ENCODE peak calls at places on chromosome 18, in five cellular contexts. V, R, D, Q and T are unnamed samples.

GRCh38 chr18:48037481-48038271 is 107.2 kb upstream of the SMAD2 start:
- DNase-seq in R (no peak), D (no peak), V (peak), Q (peak), T (peak)

GRCh38 chr18:15165048-15165447 is 417.1 kb downstream of the ANKRD30B start:
- DNase-seq in R (no peak), V (peak), D (no peak), Q (no peak), T (no peak)

GRCh38 chr18:25503567-25504081 is 151.7 kb upstream of the ZNF521 start:
- DNase-seq in R (peak), D (peak), Q (peak), V (peak), T (peak)

GRCh38 chr18:54020346-54020745 is 204.1 kb downstream of the MBD2 start:
- DNase-seq in R (no peak), V (no peak), Q (no peak), D (no peak), T (peak)

GRCh38 chr18:22005191-22005824 is 164.1 kb upstream of the GATA6 start:
- DNase-seq in D (no peak), V (no peak), Q (peak), R (no peak), T (peak)

GRCh38 chr18:61823595-61823994 is 69.2 kb downstream of the RNF152 start:
- DNase-seq in R (no peak), Q (no peak), D (no peak), V (no peak), T (no peak)

GRCh38 chr18:79798999-79799370 is 1.2 kb downstream of the KCNG2 start:
- DNase-seq in R (no peak), D (peak), Q (no peak), V (no peak), T (no peak)

GRCh38 chr18:53380063-53380639 is 844.3 kb downstream of the MBD2 start:
- DNase-seq in D (peak), Q (no peak), R (no peak), V (no peak), T (peak)

GRCh38 chr18:79962835-79963657 is 1.4 kb upstream of the HSBP1L1 start:
- DNase-seq in D (no peak), V (no peak), Q (no peak), R (no peak), T (no peak)

GRCh38 chr18:10834128-10834815 is 308.4 kb downstream of the NAPG start:
- DNase-seq in V (no peak), R (no peak), D (no peak), Q (no peak), T (no peak)

GRCh38 chr18:73124165-73124564 is 256.4 kb upstream of the NETO1 start:
- DNase-seq in V (no peak), D (no peak), R (peak), Q (no peak), T (peak)

GRCh38 chr18:6653880-6654279 is 75.6 kb upstream of the ARHGAP28 start:
- DNase-seq in R (no peak), D (no peak), Q (no peak), V (no peak), T (no peak)

GRCh38 chr18:65146615-65147014 is 604.2 kb upstream of the CDH7 start:
- DNase-seq in D (no peak), Q (no peak), V (no peak), R (no peak), T (no peak)

GRCh38 chr18:6561029-6561861 is 146.5 kb upstream of the L3MBTL4 start:
- DNase-seq in V (no peak), R (peak), D (peak), Q (peak), T (peak)

GRCh38 chr18:35389095-35389618 is 12.0 kb upstream of the ZNF396 start:
- DNase-seq in R (peak), D (peak), V (no peak), Q (no peak), T (peak)

GRCh38 chr18:62720766-62721613 is 5.6 kb downstream of the PHLPP1 start:
- DNase-seq in R (no peak), V (no peak), D (no peak), Q (no peak), T (no peak)

GRCh38 chr18:40017026-40017425 is 1938.0 kb upstream of the PIK3C3 start:
- DNase-seq in Q (no peak), V (no peak), R (no peak), D (no peak), T (no peak)

GRCh38 chr18:48265328-48265727 is 143.9 kb downstream of the ZBTB7C start:
- DNase-seq in Q (no peak), V (no peak), R (no peak), D (no peak), T (no peak)

GRCh38 chr18:39841133-39842041 is 2113.6 kb upstream of the PIK3C3 start:
- DNase-seq in R (peak), Q (peak), D (peak), V (no peak), T (peak)

GRCh38 chr18:8706545-8706980 is 1.2 kb downstream of the MTCL1 start:
- DNase-seq in R (no peak), D (no peak), Q (no peak), V (no peak), T (no peak)

GRCh38 chr18:45874501-45875184 is 49.2 kb downstream of the SIGLEC15 start:
- DNase-seq in D (no peak), R (no peak), Q (no peak), V (no peak), T (peak)

GRCh38 chr18:76450452-76450851 is 44.6 kb downstream of the ZNF516 start:
- DNase-seq in R (no peak), D (no peak), V (peak), Q (peak), T (no peak)

GRCh38 chr18:46061387-46061786 is 10.7 kb downstream of the PSTPIP2 start:
- DNase-seq in Q (no peak), R (no peak), V (no peak), D (no peak), T (no peak)

GRCh38 chr18:6219116-6219717 is 195.5 kb downstream of the L3MBTL4 start:
- DNase-seq in V (no peak), D (peak), Q (peak), R (peak), T (peak)

GRCh38 chr18:6434987-6435709 is 20.4 kb upstream of the L3MBTL4 start:
- DNase-seq in R (no peak), D (no peak), Q (no peak), V (no peak), T (no peak)

GRCh38 chr18:4455113-4455811 is at the start of gene DLGAP1:
- DNase-seq in D (peak), Q (peak), V (no peak), R (no peak), T (peak)

GRCh38 chr18:73556904-73557303 is 590.7 kb downstream of the FBXO15 start:
- DNase-seq in D (no peak), R (no peak), V (no peak), Q (no peak), T (no peak)

GRCh38 chr18:22439447-22439846 is 21.7 kb upstream of the CTAGE1 start:
- DNase-seq in V (no peak), Q (no peak), R (no peak), D (no peak), T (peak)

GRCh38 chr18:76859474-76860339 is 37.4 kb downstream of the ZNF236 start:
- DNase-seq in R (no peak), D (no peak), V (no peak), Q (no peak), T (no peak)

GRCh38 chr18:76459687-76460350 is 35.2 kb downstream of the ZNF516 start:
- DNase-seq in D (peak), R (peak), Q (peak), V (peak), T (peak)

GRCh38 chr18:41875094-41875780 is 79.8 kb upstream of the PIK3C3 start:
- DNase-seq in D (peak), V (no peak), Q (no peak), R (peak), T (peak)

GRCh38 chr18:7566587-7567486 is at the start of gene PTPRM:
- DNase-seq in D (peak), V (peak), R (peak), Q (peak), T (peak)

GRCh38 chr18:41771971-41772370 is 183.1 kb upstream of the PIK3C3 start:
- DNase-seq in Q (no peak), V (no peak), D (peak), R (no peak), T (no peak)

GRCh38 chr18:79935098-79935480 is 16.4 kb downstream of the SLC66A2 start:
- DNase-seq in V (peak), R (no peak), Q (no peak), D (no peak), T (no peak)

GRCh38 chr18:21129586-21130216 is 18.1 kb upstream of the ROCK1 start:
- DNase-seq in Q (no peak), D (no peak), R (peak), V (no peak), T (peak)

GRCh38 chr18:78722391-78722790 is 257.2 kb upstream of the SALL3 start:
- DNase-seq in D (no peak), V (no peak), R (no peak), Q (no peak), T (no peak)

GRCh38 chr18:78720456-78721250 is 259.0 kb upstream of the SALL3 start:
- DNase-seq in V (no peak), Q (no peak), D (no peak), R (no peak), T (no peak)

GRCh38 chr18:78722959-78723706 is 256.5 kb upstream of the SALL3 start:
- DNase-seq in R (no peak), D (no peak), V (peak), Q (no peak), T (no peak)

GRCh38 chr18:78721281-78721949 is 258.2 kb upstream of the SALL3 start:
- DNase-seq in R (no peak), Q (no peak), V (no peak), D (no peak), T (no peak)

DNA sequence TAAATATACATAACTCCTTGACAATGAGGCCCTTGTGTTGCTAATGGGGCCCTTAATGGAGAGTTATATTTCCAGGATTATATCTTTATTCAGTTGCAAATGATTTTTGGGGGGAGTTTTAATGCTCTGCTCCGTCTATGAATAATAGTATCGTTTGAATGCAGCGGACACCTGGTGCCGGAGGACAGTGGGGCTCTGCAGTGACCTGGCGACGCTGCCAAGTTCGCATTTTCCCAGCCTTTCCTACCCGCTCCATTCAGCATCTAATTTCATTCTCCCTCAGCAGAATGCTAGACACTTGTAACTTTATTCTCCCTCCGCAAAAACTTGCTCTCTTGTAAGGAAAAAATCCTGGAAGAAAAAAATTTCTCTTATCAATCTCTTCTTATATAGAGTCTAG is 257.6 kb upstream of the SALL3 start:
- DNase-seq in V (no peak), Q (no peak), R (no peak), D (no peak), T (no peak)
- H3K4me3 ChIP-seq in V (no peak), Q (no peak), R (no peak), D (no peak), T (no peak)

DNA sequence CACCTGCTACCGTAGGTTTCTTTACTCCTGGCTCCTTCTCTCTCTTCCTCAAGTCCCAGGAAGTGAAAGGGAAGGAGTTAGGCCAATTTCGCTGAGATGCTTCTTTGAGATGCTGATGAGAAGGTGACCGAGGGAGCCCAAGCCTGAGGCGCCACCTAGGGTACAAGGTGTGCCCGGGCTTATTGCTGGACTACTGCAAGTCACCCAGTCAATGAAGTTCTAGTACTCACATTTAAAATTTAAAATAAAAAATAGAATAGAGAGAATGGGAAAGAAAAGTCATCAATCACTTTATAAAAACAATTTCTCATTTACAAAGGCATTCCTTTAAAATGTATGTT is 45.3 kb downstream of the ACAA2 start:
- DNase-seq in V (no peak), D (peak), Q (peak), R (peak), T (peak)
- TF ChIP-seq CTCF in V (no peak), D (peak), Q (peak), R (peak), T (peak)

GRCh38 chr18:24010673-24011072 is 3.9 kb upstream of the TTC39C start:
- DNase-seq in R (no peak), V (no peak), D (no peak), Q (no peak), T (no peak)
- H3K4me3 ChIP-seq in R (no peak), V (no peak), D (no peak), Q (no peak), T (no peak)

GRCh38 chr18:13216092-13216582 is 2.4 kb upstream of the LDLRAD4 start:
- DNase-seq in V (peak), D (peak), Q (peak), R (peak), T (peak)

GRCh38 chr18:13218376-13219011 is at the start of gene LDLRAD4:
- DNase-seq in D (no peak), V (peak), Q (peak), R (no peak), T (no peak)

GRCh38 chr18:13217971-13218375 is 587 bp upstream of the LDLRAD4 start:
- DNase-seq in D (no peak), R (no peak), V (peak), Q (peak), T (no peak)

GRCh38 chr18:13217466-13217961 is 1.0 kb upstream of the LDLRAD4 start:
- DNase-seq in V (peak), Q (peak), D (peak), R (peak), T (peak)

GRCh38 chr18:13216732-13217465 is 1.7 kb upstream of the LDLRAD4 start:
- DNase-seq in Q (peak), R (no peak), D (no peak), V (peak), T (peak)
- TF ChIP-seq CTCF in Q (peak), R (no peak), D (peak), V (peak), T (no peak)

DNA sequence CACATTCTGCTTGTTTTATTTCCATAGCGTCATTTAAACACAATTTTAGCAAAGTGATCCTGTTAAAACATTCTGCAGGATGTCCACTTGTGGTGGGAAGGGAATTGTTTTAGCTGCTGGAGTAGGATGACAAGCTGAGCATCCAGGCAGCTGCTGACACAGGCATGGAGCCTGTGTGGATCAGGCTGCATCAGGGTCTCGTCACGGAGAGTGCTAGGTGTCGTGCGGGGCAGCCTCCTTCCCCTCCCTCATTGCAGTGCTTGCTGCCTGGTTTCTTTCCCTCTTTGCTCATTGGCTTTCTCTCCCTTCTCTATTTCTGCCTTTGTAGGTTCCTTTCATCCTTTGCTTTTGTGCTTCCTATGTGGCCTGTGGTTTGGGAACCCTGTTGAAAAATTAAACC is 172.9 kb downstream of the TPGS2 start:
- DNase-seq in R (no peak), D (no peak), Q (no peak), V (no peak), T (no peak)
- H3K4me3 ChIP-seq in R (no peak), D (no peak), Q (no peak), V (no peak), T (no peak)

DNA sequence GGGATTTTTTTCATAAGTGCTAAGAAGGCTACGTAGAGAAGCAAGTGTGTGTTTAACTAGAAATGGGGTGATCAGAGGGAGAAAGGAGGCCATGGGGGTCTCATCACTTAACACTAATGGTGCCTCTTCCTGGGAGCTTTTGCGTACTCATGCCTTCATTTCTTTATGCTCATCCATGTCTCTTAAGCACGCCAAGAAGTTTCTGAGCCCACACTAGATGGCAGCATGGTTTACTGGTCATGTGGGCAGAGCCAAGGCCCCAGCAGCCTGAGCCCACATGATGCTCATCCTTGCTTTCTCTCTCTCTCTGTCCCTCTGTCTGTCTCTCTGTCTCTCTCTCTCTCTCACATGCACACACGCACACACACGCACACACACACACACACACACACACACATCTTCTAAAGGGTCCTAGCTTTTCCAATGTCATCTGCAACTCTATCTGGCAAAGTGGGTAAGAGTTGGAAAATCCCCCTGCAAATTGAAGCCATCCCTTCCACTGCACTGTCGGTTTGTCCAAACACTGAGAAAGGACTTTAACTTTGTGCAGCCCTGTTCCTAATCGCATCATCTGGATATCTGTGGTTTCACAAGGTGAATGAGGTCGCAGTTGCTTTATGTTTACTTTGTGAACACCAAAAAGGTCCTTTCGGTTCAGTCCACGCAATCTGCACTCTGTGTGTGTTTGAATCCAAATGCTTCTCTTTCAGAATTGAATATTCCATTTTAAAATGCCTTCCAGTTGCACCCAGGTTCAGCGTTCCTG is 137.2 kb upstream of the CCDC68 start:
- DNase-seq in Q (peak), V (no peak), D (peak), R (peak), T (peak)
- TF ChIP-seq CTCF in Q (peak), V (no peak), D (peak), R (peak), T (peak)

DNA sequence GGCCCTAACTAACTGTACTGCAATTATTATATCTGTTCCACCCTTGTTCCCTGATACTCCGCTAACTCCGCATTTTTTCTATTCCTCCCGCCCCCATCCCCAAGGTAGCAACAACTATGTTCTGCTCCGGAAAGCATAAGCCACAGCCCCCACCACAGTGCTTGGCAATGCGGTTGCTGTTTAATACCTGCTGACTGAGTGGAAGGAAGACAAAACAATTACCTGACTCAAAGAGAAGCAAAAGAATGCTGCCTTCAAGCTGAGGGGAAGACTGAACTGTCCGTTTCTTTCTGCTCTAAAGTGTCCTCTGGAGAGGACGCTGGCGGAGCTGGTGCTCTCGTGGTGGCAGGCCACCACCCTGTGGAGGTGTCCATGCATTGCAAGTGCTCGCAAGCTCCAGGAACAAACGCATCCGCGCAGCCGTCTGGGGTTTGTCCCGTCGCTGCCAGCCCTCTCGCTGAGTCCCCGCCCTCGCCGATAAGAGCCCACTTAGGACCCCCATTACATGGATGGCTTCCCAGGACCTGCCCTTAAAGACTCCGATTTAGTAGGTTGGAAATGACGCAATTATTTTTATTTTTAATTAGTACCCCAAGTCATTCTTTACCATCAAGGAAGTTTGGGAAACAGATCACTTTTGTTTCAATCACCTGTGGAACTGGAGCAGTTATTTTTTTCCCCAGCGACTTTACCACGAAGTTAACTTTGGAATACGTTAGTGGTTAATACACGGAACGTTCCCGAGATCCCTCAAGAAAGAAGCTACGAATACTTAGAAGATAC is 1.6 kb upstream of the MYL12A start:
- DNase-seq in R (peak), V (peak), Q (peak), D (peak), T (peak)
- H3K4me3 ChIP-seq in R (peak), V (peak), Q (peak), D (peak), T (peak)

GRCh38 chr18:26963292-26963691 is 97.8 kb upstream of the AQP4 start:
- DNase-seq in Q (no peak), D (no peak), R (no peak), V (no peak), T (peak)
- TF ChIP-seq CTCF in Q (no peak), D (no peak), R (no peak), V (no peak), T (peak)